ENCODE peak calls at places on chromosomes 11 and 22, in four cellular contexts. I, M, X and N are unnamed samples.

GRCh38 chr22:42717197-42717967 is 3.3 kb downstream of the A4GALT start:
- DNase-seq in I (peak), X (no peak), M (no peak), N (no peak)

GRCh38 chr22:37063436-37064420 is 12.2 kb downstream of the KCTD17 start:
- DNase-seq in M (no peak), I (peak), X (peak), N (no peak)

GRCh38 chr22:37735054-37735453 is 38.2 kb downstream of the TRIOBP start:
- DNase-seq in X (no peak), I (peak), M (no peak), N (no peak)

GRCh38 chr11:45500457-45500856 is 165.0 kb downstream of the CHST1 start:
- DNase-seq in M (no peak), I (peak), X (no peak), N (no peak)

GRCh38 chr22:24944224-24944937 is 2.1 kb downstream of the LHFPL7 start:
- DNase-seq in X (no peak), I (no peak), M (no peak), N (no peak)

GRCh38 chr22:27220349-27220748 is 563.0 kb downstream of the MIAT start:
- DNase-seq in I (no peak), M (no peak), X (no peak), N (no peak)

GRCh38 chr22:19524170-19525115 is at the start of gene CLDN5:
- DNase-seq in I (peak), M (no peak), X (no peak), N (no peak)

GRCh38 chr11:77879218-77879617 is 58.3 kb downstream of the AAMDC start:
- DNase-seq in M (no peak), I (no peak), X (no peak), N (no peak)

GRCh38 chr11:79226136-79226535 is 214.7 kb downstream of the TENM4 start:
- DNase-seq in M (no peak), I (peak), X (no peak), N (no peak)

GRCh38 chr11:118614511-118614910 is 7.1 kb downstream of the PHLDB1 start:
- DNase-seq in X (no peak), I (no peak), M (no peak), N (no peak)

GRCh38 chr11:105298630-105299029 is 159.1 kb upstream of the CARD18 start:
- DNase-seq in M (no peak), X (no peak), I (no peak), N (no peak)